ENCODE peak calls at places on chromosomes 12 and 14, in nine cellular contexts. One of them, this sample, is unnamed.

GRCh38 chr14:65095633-65096205 is 6.6 kb downstream of the MAX start:
- DNase-seq in C1 segment of cervical spinal cord: peak; percentile 66
- DNase-seq in neural progenitor cell: no peak
- DNase-seq in activated B cell treated with CpG ODN at 0.5 μM for 24 hours: no peak
- DNase-seq in AG10803: peak; percentile 84
- DNase-seq in left lung: no peak
- DNase-seq in heart left ventricle: peak; percentile 72
- DNase-seq in cardiac muscle cell: no peak
- DNase-seq in stimulated activated CD4-positive, alpha-beta T cell treated with anti-CD3 and anti-CD28 coated beads, Interleukin-4, amount 100 ng/mL, for 1 hour: no peak
- DNase-seq in this sample: peak; percentile 78

GRCh38 chr12:16531623-16532022 is 74.3 kb downstream of the LMO3 start:
- DNase-seq in C1 segment of cervical spinal cord: no peak
- DNase-seq in neural progenitor cell: peak; percentile 52
- DNase-seq in activated B cell treated with CpG ODN at 0.5 μM for 24 hours: no peak
- DNase-seq in AG10803: no peak
- DNase-seq in left lung: no peak
- DNase-seq in heart left ventricle: no peak
- DNase-seq in cardiac muscle cell: peak; percentile 29
- DNase-seq in stimulated activated CD4-positive, alpha-beta T cell treated with anti-CD3 and anti-CD28 coated beads, Interleukin-4, amount 100 ng/mL, for 1 hour: no peak
- DNase-seq in this sample: no peak

GRCh38 chr14:104264495-104265265 is 126.3 kb downstream of the KIF26A start:
- DNase-seq in C1 segment of cervical spinal cord: no peak
- DNase-seq in neural progenitor cell: no peak
- DNase-seq in activated B cell treated with CpG ODN at 0.5 μM for 24 hours: peak; percentile 7
- DNase-seq in AG10803: no peak
- DNase-seq in left lung: peak; percentile 68
- DNase-seq in heart left ventricle: no peak
- DNase-seq in cardiac muscle cell: no peak
- DNase-seq in stimulated activated CD4-positive, alpha-beta T cell treated with anti-CD3 and anti-CD28 coated beads, Interleukin-4, amount 100 ng/mL, for 1 hour: no peak
- DNase-seq in this sample: no peak

GRCh38 chr14:102999227-102999895 is 58.0 kb downstream of the CDC42BPB start:
- DNase-seq in C1 segment of cervical spinal cord: no peak
- DNase-seq in neural progenitor cell: no peak
- DNase-seq in activated B cell treated with CpG ODN at 0.5 μM for 24 hours: no peak
- DNase-seq in AG10803: no peak
- DNase-seq in left lung: no peak
- DNase-seq in heart left ventricle: no peak
- DNase-seq in cardiac muscle cell: no peak
- DNase-seq in stimulated activated CD4-positive, alpha-beta T cell treated with anti-CD3 and anti-CD28 coated beads, Interleukin-4, amount 100 ng/mL, for 1 hour: no peak
- DNase-seq in this sample: peak; percentile 68

GRCh38 chr12:123516221-123516780 is 17.2 kb downstream of the RILPL1 start:
- DNase-seq in C1 segment of cervical spinal cord: no peak
- DNase-seq in neural progenitor cell: peak; percentile 32
- DNase-seq in activated B cell treated with CpG ODN at 0.5 μM for 24 hours: no peak
- DNase-seq in AG10803: no peak
- DNase-seq in left lung: no peak
- DNase-seq in heart left ventricle: no peak
- DNase-seq in cardiac muscle cell: no peak
- DNase-seq in stimulated activated CD4-positive, alpha-beta T cell treated with anti-CD3 and anti-CD28 coated beads, Interleukin-4, amount 100 ng/mL, for 1 hour: no peak
- DNase-seq in this sample: no peak

GRCh38 chr12:28024231-28024995 is 51.9 kb upstream of the PTHLH start:
- DNase-seq in C1 segment of cervical spinal cord: no peak
- DNase-seq in neural progenitor cell: no peak
- DNase-seq in activated B cell treated with CpG ODN at 0.5 μM for 24 hours: no peak
- DNase-seq in AG10803: peak; percentile 87
- DNase-seq in left lung: no peak
- DNase-seq in heart left ventricle: no peak
- DNase-seq in cardiac muscle cell: no peak
- DNase-seq in stimulated activated CD4-positive, alpha-beta T cell treated with anti-CD3 and anti-CD28 coated beads, Interleukin-4, amount 100 ng/mL, for 1 hour: no peak
- DNase-seq in this sample: peak; percentile 81

GRCh38 chr14:54259821-54260220 is 137.0 kb upstream of the CDKN3 start:
- DNase-seq in C1 segment of cervical spinal cord: no peak
- DNase-seq in neural progenitor cell: peak; percentile 24
- DNase-seq in activated B cell treated with CpG ODN at 0.5 μM for 24 hours: no peak
- DNase-seq in AG10803: no peak
- DNase-seq in left lung: no peak
- DNase-seq in heart left ventricle: no peak
- DNase-seq in cardiac muscle cell: no peak
- DNase-seq in stimulated activated CD4-positive, alpha-beta T cell treated with anti-CD3 and anti-CD28 coated beads, Interleukin-4, amount 100 ng/mL, for 1 hour: no peak
- DNase-seq in this sample: no peak

GRCh38 chr12:108193922-108194321 is 64.8 kb downstream of the WSCD2 start:
- DNase-seq in C1 segment of cervical spinal cord: no peak
- DNase-seq in neural progenitor cell: peak; percentile 70
- DNase-seq in activated B cell treated with CpG ODN at 0.5 μM for 24 hours: no peak
- DNase-seq in AG10803: peak; percentile 17
- DNase-seq in left lung: no peak
- DNase-seq in heart left ventricle: no peak
- DNase-seq in cardiac muscle cell: peak; percentile 71
- DNase-seq in stimulated activated CD4-positive, alpha-beta T cell treated with anti-CD3 and anti-CD28 coated beads, Interleukin-4, amount 100 ng/mL, for 1 hour: no peak
- DNase-seq in this sample: peak; percentile 18

GRCh38 chr12:88572785-88573565 is 7.3 kb downstream of the KITLG start:
- DNase-seq in C1 segment of cervical spinal cord: no peak
- DNase-seq in neural progenitor cell: no peak
- DNase-seq in activated B cell treated with CpG ODN at 0.5 μM for 24 hours: no peak
- DNase-seq in AG10803: peak; percentile 53
- DNase-seq in left lung: no peak
- DNase-seq in heart left ventricle: no peak
- DNase-seq in cardiac muscle cell: no peak
- DNase-seq in stimulated activated CD4-positive, alpha-beta T cell treated with anti-CD3 and anti-CD28 coated beads, Interleukin-4, amount 100 ng/mL, for 1 hour: no peak
- DNase-seq in this sample: peak; percentile 40

GRCh38 chr12:106149096-106149784 is 10.5 kb upstream of the NUAK1 start:
- DNase-seq in C1 segment of cervical spinal cord: peak; percentile 58
- DNase-seq in neural progenitor cell: peak; percentile 33
- DNase-seq in activated B cell treated with CpG ODN at 0.5 μM for 24 hours: no peak
- DNase-seq in AG10803: peak; percentile 24
- DNase-seq in left lung: no peak
- DNase-seq in heart left ventricle: no peak
- DNase-seq in cardiac muscle cell: peak; percentile 58
- DNase-seq in stimulated activated CD4-positive, alpha-beta T cell treated with anti-CD3 and anti-CD28 coated beads, Interleukin-4, amount 100 ng/mL, for 1 hour: no peak
- DNase-seq in this sample: no peak

GRCh38 chr14:35051796-35052195 is 5.7 kb downstream of the FAM177A1 start:
- DNase-seq in C1 segment of cervical spinal cord: no peak
- DNase-seq in neural progenitor cell: no peak
- DNase-seq in activated B cell treated with CpG ODN at 0.5 μM for 24 hours: no peak
- DNase-seq in AG10803: no peak
- DNase-seq in left lung: no peak
- DNase-seq in heart left ventricle: no peak
- DNase-seq in cardiac muscle cell: no peak
- DNase-seq in stimulated activated CD4-positive, alpha-beta T cell treated with anti-CD3 and anti-CD28 coated beads, Interleukin-4, amount 100 ng/mL, for 1 hour: no peak
- DNase-seq in this sample: peak; percentile 7

GRCh38 chr14:22536853-22537338 is 52.1 kb downstream of the DAD1 start:
- DNase-seq in C1 segment of cervical spinal cord: no peak
- DNase-seq in neural progenitor cell: no peak
- DNase-seq in activated B cell treated with CpG ODN at 0.5 μM for 24 hours: no peak
- DNase-seq in AG10803: peak; percentile 89
- DNase-seq in left lung: no peak
- DNase-seq in heart left ventricle: peak; percentile 57
- DNase-seq in cardiac muscle cell: no peak
- DNase-seq in stimulated activated CD4-positive, alpha-beta T cell treated with anti-CD3 and anti-CD28 coated beads, Interleukin-4, amount 100 ng/mL, for 1 hour: peak; percentile 78
- DNase-seq in this sample: peak; percentile 98

GRCh38 chr14:69827560-69827959 is 30.5 kb upstream of the SLC10A1 start:
- DNase-seq in C1 segment of cervical spinal cord: no peak
- DNase-seq in neural progenitor cell: no peak
- DNase-seq in activated B cell treated with CpG ODN at 0.5 μM for 24 hours: no peak
- DNase-seq in AG10803: no peak
- DNase-seq in left lung: no peak
- DNase-seq in heart left ventricle: no peak
- DNase-seq in cardiac muscle cell: no peak
- DNase-seq in stimulated activated CD4-positive, alpha-beta T cell treated with anti-CD3 and anti-CD28 coated beads, Interleukin-4, amount 100 ng/mL, for 1 hour: no peak
- DNase-seq in this sample: no peak

GRCh38 chr12:28021704-28022103 is 49.2 kb upstream of the PTHLH start:
- DNase-seq in C1 segment of cervical spinal cord: no peak
- DNase-seq in neural progenitor cell: no peak
- DNase-seq in activated B cell treated with CpG ODN at 0.5 μM for 24 hours: no peak
- DNase-seq in AG10803: no peak
- DNase-seq in left lung: no peak
- DNase-seq in heart left ventricle: no peak
- DNase-seq in cardiac muscle cell: no peak
- DNase-seq in stimulated activated CD4-positive, alpha-beta T cell treated with anti-CD3 and anti-CD28 coated beads, Interleukin-4, amount 100 ng/mL, for 1 hour: no peak
- DNase-seq in this sample: no peak

GRCh38 chr14:69953266-69953905 is 74.2 kb downstream of the SMOC1 start:
- DNase-seq in C1 segment of cervical spinal cord: peak; percentile 74
- DNase-seq in neural progenitor cell: no peak
- DNase-seq in activated B cell treated with CpG ODN at 0.5 μM for 24 hours: no peak
- DNase-seq in AG10803: no peak
- DNase-seq in left lung: no peak
- DNase-seq in heart left ventricle: no peak
- DNase-seq in cardiac muscle cell: no peak
- DNase-seq in stimulated activated CD4-positive, alpha-beta T cell treated with anti-CD3 and anti-CD28 coated beads, Interleukin-4, amount 100 ng/mL, for 1 hour: no peak
- DNase-seq in this sample: no peak

GRCh38 chr14:101069666-101070362 is 166.3 kb upstream of the RTL1 start:
- DNase-seq in C1 segment of cervical spinal cord: no peak
- DNase-seq in neural progenitor cell: no peak
- DNase-seq in activated B cell treated with CpG ODN at 0.5 μM for 24 hours: no peak
- DNase-seq in AG10803: no peak
- DNase-seq in left lung: no peak
- DNase-seq in heart left ventricle: peak; percentile 8
- DNase-seq in cardiac muscle cell: no peak
- DNase-seq in stimulated activated CD4-positive, alpha-beta T cell treated with anti-CD3 and anti-CD28 coated beads, Interleukin-4, amount 100 ng/mL, for 1 hour: no peak
- DNase-seq in this sample: no peak

GRCh38 chr12:58540480-58541299 is 379.6 kb downstream of the LRIG3 start:
- DNase-seq in C1 segment of cervical spinal cord: peak; percentile 57
- DNase-seq in neural progenitor cell: peak; percentile 92
- DNase-seq in activated B cell treated with CpG ODN at 0.5 μM for 24 hours: no peak
- DNase-seq in AG10803: peak; percentile 88
- DNase-seq in left lung: peak; percentile 73
- DNase-seq in heart left ventricle: peak; percentile 52
- DNase-seq in cardiac muscle cell: peak; percentile 88
- DNase-seq in stimulated activated CD4-positive, alpha-beta T cell treated with anti-CD3 and anti-CD28 coated beads, Interleukin-4, amount 100 ng/mL, for 1 hour: no peak
- DNase-seq in this sample: peak; percentile 89

GRCh38 chr14:33123281-33123680 is 184.6 kb downstream of the NPAS3 start:
- DNase-seq in C1 segment of cervical spinal cord: no peak
- DNase-seq in neural progenitor cell: no peak
- DNase-seq in activated B cell treated with CpG ODN at 0.5 μM for 24 hours: no peak
- DNase-seq in AG10803: no peak
- DNase-seq in left lung: no peak
- DNase-seq in heart left ventricle: no peak
- DNase-seq in cardiac muscle cell: no peak
- DNase-seq in stimulated activated CD4-positive, alpha-beta T cell treated with anti-CD3 and anti-CD28 coated beads, Interleukin-4, amount 100 ng/mL, for 1 hour: no peak
- DNase-seq in this sample: no peak

GRCh38 chr12:126726481-126727217 is 1540.3 kb upstream of the TMEM132C start:
- DNase-seq in C1 segment of cervical spinal cord: no peak
- DNase-seq in neural progenitor cell: peak; percentile 63
- DNase-seq in activated B cell treated with CpG ODN at 0.5 μM for 24 hours: no peak
- DNase-seq in AG10803: no peak
- DNase-seq in left lung: peak; percentile 73
- DNase-seq in heart left ventricle: no peak
- DNase-seq in cardiac muscle cell: peak; percentile 37
- DNase-seq in stimulated activated CD4-positive, alpha-beta T cell treated with anti-CD3 and anti-CD28 coated beads, Interleukin-4, amount 100 ng/mL, for 1 hour: no peak
- DNase-seq in this sample: no peak

GRCh38 chr12:123237646-123238329 is 4.6 kb downstream of the MTRFR start:
- DNase-seq in C1 segment of cervical spinal cord: no peak
- DNase-seq in neural progenitor cell: peak; percentile 53
- DNase-seq in activated B cell treated with CpG ODN at 0.5 μM for 24 hours: peak; percentile 43
- DNase-seq in AG10803: peak; percentile 66
- DNase-seq in left lung: no peak
- DNase-seq in heart left ventricle: peak; percentile 63
- DNase-seq in cardiac muscle cell: peak; percentile 61
- DNase-seq in stimulated activated CD4-positive, alpha-beta T cell treated with anti-CD3 and anti-CD28 coated beads, Interleukin-4, amount 100 ng/mL, for 1 hour: peak; percentile 79
- DNase-seq in this sample: peak; percentile 76

GRCh38 chr14:63908667-63909264 is 56.0 kb downstream of the SYNE2 start:
- DNase-seq in C1 segment of cervical spinal cord: no peak
- DNase-seq in neural progenitor cell: no peak
- DNase-seq in activated B cell treated with CpG ODN at 0.5 μM for 24 hours: no peak
- DNase-seq in AG10803: no peak
- DNase-seq in left lung: no peak
- DNase-seq in heart left ventricle: no peak
- DNase-seq in cardiac muscle cell: no peak
- DNase-seq in stimulated activated CD4-positive, alpha-beta T cell treated with anti-CD3 and anti-CD28 coated beads, Interleukin-4, amount 100 ng/mL, for 1 hour: no peak
- DNase-seq in this sample: no peak

GRCh38 chr12:122473543-122474323 is 27.0 kb downstream of the ZCCHC8 start:
- DNase-seq in C1 segment of cervical spinal cord: no peak
- DNase-seq in neural progenitor cell: no peak
- DNase-seq in activated B cell treated with CpG ODN at 0.5 μM for 24 hours: no peak
- DNase-seq in AG10803: no peak
- DNase-seq in left lung: no peak
- DNase-seq in heart left ventricle: peak; percentile 15
- DNase-seq in cardiac muscle cell: no peak
- DNase-seq in stimulated activated CD4-positive, alpha-beta T cell treated with anti-CD3 and anti-CD28 coated beads, Interleukin-4, amount 100 ng/mL, for 1 hour: peak; percentile 54
- DNase-seq in this sample: peak; percentile 93

GRCh38 chr14:63642229-63642611 is 549 bp upstream of the WDR89 start:
- DNase-seq in C1 segment of cervical spinal cord: peak; percentile 96
- DNase-seq in neural progenitor cell: peak; percentile 93
- DNase-seq in activated B cell treated with CpG ODN at 0.5 μM for 24 hours: no peak
- DNase-seq in AG10803: peak; percentile 94
- DNase-seq in left lung: no peak
- DNase-seq in heart left ventricle: peak; percentile 86
- DNase-seq in cardiac muscle cell: peak; percentile 94
- DNase-seq in stimulated activated CD4-positive, alpha-beta T cell treated with anti-CD3 and anti-CD28 coated beads, Interleukin-4, amount 100 ng/mL, for 1 hour: peak; percentile 61
- DNase-seq in this sample: peak; percentile 96

GRCh38 chr14:66508846-66509621 is 1.1 kb downstream of the GPHN start:
- DNase-seq in C1 segment of cervical spinal cord: peak; percentile 23
- DNase-seq in neural progenitor cell: peak; percentile 60
- DNase-seq in activated B cell treated with CpG ODN at 0.5 μM for 24 hours: peak; percentile 64
- DNase-seq in AG10803: peak; percentile 20
- DNase-seq in left lung: peak; percentile 84
- DNase-seq in heart left ventricle: peak; percentile 41
- DNase-seq in cardiac muscle cell: peak; percentile 57
- DNase-seq in stimulated activated CD4-positive, alpha-beta T cell treated with anti-CD3 and anti-CD28 coated beads, Interleukin-4, amount 100 ng/mL, for 1 hour: peak; percentile 57
- DNase-seq in this sample: peak; percentile 21

GRCh38 chr14:74955229-74955999 is at the start of gene PGF:
- DNase-seq in C1 segment of cervical spinal cord: no peak
- DNase-seq in neural progenitor cell: peak; percentile 90
- DNase-seq in activated B cell treated with CpG ODN at 0.5 μM for 24 hours: peak; percentile 50
- DNase-seq in AG10803: peak; percentile 40
- DNase-seq in left lung: peak; percentile 95
- DNase-seq in heart left ventricle: peak; percentile 82
- DNase-seq in cardiac muscle cell: peak; percentile 84
- DNase-seq in stimulated activated CD4-positive, alpha-beta T cell treated with anti-CD3 and anti-CD28 coated beads, Interleukin-4, amount 100 ng/mL, for 1 hour: peak; percentile 27
- DNase-seq in this sample: peak; percentile 18

GRCh38 chr12:120145164-120145563 is 28.6 kb upstream of the RAB35 start:
- DNase-seq in C1 segment of cervical spinal cord: no peak
- DNase-seq in neural progenitor cell: no peak
- DNase-seq in activated B cell treated with CpG ODN at 0.5 μM for 24 hours: no peak
- DNase-seq in AG10803: no peak
- DNase-seq in left lung: no peak
- DNase-seq in heart left ventricle: no peak
- DNase-seq in cardiac muscle cell: no peak
- DNase-seq in stimulated activated CD4-positive, alpha-beta T cell treated with anti-CD3 and anti-CD28 coated beads, Interleukin-4, amount 100 ng/mL, for 1 hour: no peak
- DNase-seq in this sample: no peak